ENCODE peak calls at places on chromosome 7, in five cellular contexts. Y is pancreas, T is epithelial cell of esophagus, B is mammary epithelial cell, X is MM.1S. W is an unnamed sample.

GRCh38 chr7:138979988-138980574 is 1.1 kb downstream of the KIAA1549 start:
- DNase-seq in X (no peak), T (peak), B (peak), Y (no peak), W (no peak)

GRCh38 chr7:155231941-155232340 is 65.7 kb upstream of the INSIG1 start:
- DNase-seq in Y (no peak), B (no peak), T (no peak), X (no peak), W (no peak)

GRCh38 chr7:157718303-157719007 is 381.7 kb downstream of the DNAJB6 start:
- DNase-seq in B (no peak), Y (peak), X (no peak), T (no peak), W (no peak)

GRCh38 chr7:73822319-73823173 is 8.2 kb upstream of the CLDN4 start:
- DNase-seq in B (peak), X (no peak), Y (peak), T (peak), W (no peak)

GRCh38 chr7:16026253-16027020 is 340.0 kb upstream of the MEOX2 start:
- DNase-seq in X (no peak), B (no peak), Y (no peak), T (peak), W (no peak)

GRCh38 chr7:138656952-138657351 is 44.2 kb downstream of the SVOPL start:
- DNase-seq in T (no peak), B (no peak), X (no peak), Y (no peak), W (no peak)

GRCh38 chr7:51249187-51249945 is 67.2 kb downstream of the COBL start:
- DNase-seq in Y (no peak), X (no peak), T (peak), B (peak), W (no peak)

GRCh38 chr7:22700559-22701002 is 26.4 kb upstream of the IL6 start:
- DNase-seq in X (no peak), B (no peak), Y (no peak), T (no peak), W (no peak)

GRCh38 chr7:55246181-55246580 is 119.0 kb upstream of the LANCL2 start:
- DNase-seq in Y (no peak), T (peak), B (no peak), X (no peak), W (no peak)

GRCh38 chr7:11212080-11212711 is 238.5 kb downstream of the PHF14 start:
- DNase-seq in X (peak), T (peak), Y (no peak), B (peak), W (no peak)

GRCh38 chr7:140673063-140673769 is 471 bp downstream of the ADCK2 start:
- DNase-seq in B (peak), X (peak), Y (peak), T (peak), W (peak)

GRCh38 chr7:79820387-79820786 is 314.2 kb upstream of the GNAI1 start:
- DNase-seq in Y (no peak), X (no peak), B (peak), T (no peak), W (no peak)

GRCh38 chr7:132865766-132866531 is 215.9 kb downstream of the CHCHD3 start:
- DNase-seq in X (no peak), Y (no peak), B (no peak), T (peak), W (no peak)

GRCh38 chr7:43756368-43757072 is 2.0 kb upstream of the BLVRA start:
- DNase-seq in T (peak), Y (no peak), B (peak), X (peak), W (no peak)

GRCh38 chr7:131124867-131125266 is 202.8 kb upstream of the MKLN1 start:
- DNase-seq in Y (no peak), X (no peak), B (no peak), T (no peak), W (no peak)

GRCh38 chr7:79507161-79507560 is 53.7 kb upstream of the MAGI2 start:
- DNase-seq in T (no peak), B (no peak), Y (no peak), X (no peak), W (no peak)

GRCh38 chr7:90552521-90552920 is 43.6 kb upstream of the CDK14 start:
- DNase-seq in B (peak), Y (no peak), X (no peak), T (peak), W (no peak)

GRCh38 chr7:70303309-70303708 is 705.0 kb downstream of the AUTS2 start:
- DNase-seq in B (no peak), T (no peak), X (peak), Y (no peak), W (no peak)

GRCh38 chr7:118195837-118196474 is 12.0 kb downstream of the LSM8 start:
- DNase-seq in T (peak), Y (no peak), B (peak), X (peak), W (peak)

GRCh38 chr7:44348300-44348699 is 22.9 kb upstream of the CAMK2B start:
- DNase-seq in T (peak), Y (no peak), X (no peak), B (no peak), W (no peak)

GRCh38 chr7:90645784-90646183 is 49.7 kb downstream of the CDK14 start:
- DNase-seq in T (no peak), B (no peak), Y (no peak), X (no peak), W (no peak)

GRCh38 chr7:50359995-50360925 is 55.7 kb downstream of the IKZF1 start:
- DNase-seq in B (no peak), T (no peak), X (no peak), Y (no peak), W (no peak)

GRCh38 chr7:64562246-64562620 is 638 bp downstream of the ZNF680 start:
- DNase-seq in T (no peak), Y (no peak), B (no peak), X (no peak), W (no peak)

GRCh38 chr7:139691253-139691781 is 86.5 kb downstream of the HIPK2 start:
- DNase-seq in B (no peak), T (no peak), Y (peak), X (no peak), W (no peak)

GRCh38 chr7:120743128-120743527 is 114.8 kb downstream of the TSPAN12 start:
- DNase-seq in B (no peak), X (no peak), T (peak), Y (no peak), W (no peak)

GRCh38 chr7:80900583-80901576 is 18.0 kb downstream of the SEMA3C start:
- DNase-seq in B (peak), T (peak), Y (no peak), X (no peak), W (no peak)

GRCh38 chr7:73577627-73578341 is 595 bp downstream of the TBL2 start:
- DNase-seq in Y (no peak), X (peak), T (peak), B (no peak), W (no peak)

DNA sequence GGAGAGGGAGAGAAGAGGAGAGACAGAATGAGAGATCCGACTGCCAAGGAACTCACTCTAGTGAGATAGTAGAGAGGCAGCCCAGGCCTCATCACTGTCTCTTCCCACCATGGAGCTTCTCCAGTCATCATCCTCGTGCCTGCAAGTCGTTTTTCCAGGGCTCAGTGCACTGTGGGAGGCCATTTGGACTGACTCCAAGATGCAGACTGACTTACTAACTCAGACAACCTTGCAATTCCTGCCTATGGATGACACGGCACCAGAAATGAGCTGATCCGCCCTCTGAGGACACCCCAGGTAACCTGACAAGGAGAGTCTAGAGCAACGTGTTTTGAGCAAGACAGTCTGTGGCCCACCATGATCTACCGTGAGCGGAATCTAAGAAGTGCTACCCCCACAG is 154.9 kb downstream of the GLI3 start:
- DNase-seq in Y (no peak), T (peak), X (no peak), B (peak), W (no peak)
- H3K4me3 ChIP-seq in Y (no peak), T (no peak), X (no peak), B (no peak), W (no peak)

GRCh38 chr7:148481147-148481526 is 109.4 kb upstream of the C7orf33 start:
- DNase-seq in Y (no peak), B (no peak), T (no peak), X (no peak), W (no peak)
- H3K4me3 ChIP-seq in Y (no peak), B (no peak), T (no peak), X (no peak), W (no peak)

GRCh38 chr7:135974667-135975066 is 2.5 kb downstream of the MTPN start:
- DNase-seq in T (no peak), Y (no peak), X (peak), B (no peak), W (peak)
- H3K4me3 ChIP-seq in T (no peak), Y (no peak), X (peak), B (no peak), W (peak)

DNA sequence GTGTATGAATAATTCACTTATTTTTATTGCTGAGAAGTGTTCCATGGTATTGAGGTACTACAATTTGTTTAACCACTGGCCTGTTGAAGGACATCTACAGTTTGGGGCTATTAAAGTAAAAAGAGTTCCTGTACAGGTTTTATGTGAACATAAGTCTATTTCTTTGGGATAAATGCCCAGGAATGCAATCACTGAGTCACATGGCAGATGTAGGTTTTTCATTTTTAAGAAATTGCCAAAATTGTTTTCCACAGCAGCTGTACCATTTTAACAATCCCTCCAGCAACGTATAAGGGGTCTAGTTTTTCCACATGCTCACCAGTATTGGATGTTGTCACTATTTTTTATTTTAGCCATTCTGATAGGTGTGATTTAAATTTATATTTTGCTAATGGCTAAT is 243.9 kb downstream of the TNS3 start:
- DNase-seq in T (no peak), Y (no peak), X (no peak), B (no peak), W (no peak)
- H3K4me3 ChIP-seq in T (no peak), Y (no peak), X (no peak), B (no peak), W (no peak)

DNA sequence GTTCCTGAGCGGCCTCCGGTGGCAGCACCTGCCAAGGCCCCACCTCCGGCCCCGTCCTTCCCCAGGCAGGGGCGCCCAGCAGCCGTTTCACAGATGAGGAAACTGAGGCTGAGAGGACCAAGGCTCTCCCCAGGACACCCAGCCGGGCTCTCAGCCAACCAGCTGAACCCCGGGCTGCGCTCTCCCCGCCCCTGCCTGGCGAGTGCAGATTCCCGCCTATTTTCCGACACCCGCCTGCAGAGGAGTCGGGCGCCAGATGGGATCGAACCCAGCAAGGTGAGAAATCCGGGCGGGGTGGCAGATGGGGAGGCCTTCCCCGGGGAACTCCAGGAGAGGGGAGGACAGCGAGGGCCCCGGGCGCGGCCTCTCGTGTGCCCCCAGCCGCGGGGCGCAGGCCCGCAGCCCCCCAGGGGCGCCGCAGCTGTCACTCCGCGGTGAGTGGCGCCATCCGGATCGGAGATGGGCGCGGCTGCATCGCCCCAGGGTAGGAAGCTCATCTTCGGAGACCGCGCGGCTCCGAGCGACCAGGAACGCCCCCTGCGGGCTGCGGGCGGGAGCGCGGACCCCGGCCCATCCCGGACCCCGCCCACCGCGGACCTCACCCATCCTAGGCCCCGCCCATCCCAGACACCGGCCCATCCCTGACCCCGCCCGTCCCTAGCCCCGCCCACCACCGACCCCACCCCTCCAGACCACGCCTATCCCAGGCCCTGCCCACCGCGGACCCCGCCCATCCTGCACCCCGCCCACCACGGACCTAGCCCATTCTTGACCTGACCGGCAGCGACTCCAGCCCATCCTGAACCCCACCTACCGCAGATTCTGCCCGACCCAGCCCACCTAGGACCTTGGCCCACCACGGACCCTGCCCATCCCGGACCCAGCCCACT is 90.3 kb downstream of the MICALL2 start:
- DNase-seq in X (no peak), Y (no peak), T (no peak), B (no peak), W (peak)
- H3K4me3 ChIP-seq in X (no peak), Y (no peak), T (no peak), B (no peak), W (no peak)

GRCh38 chr7:3591944-3592343 is 290.9 kb downstream of the SDK1 start:
- DNase-seq in Y (no peak), T (no peak), X (no peak), B (no peak), W (no peak)

GRCh38 chr7:3598855-3599254 is 297.8 kb downstream of the SDK1 start:
- DNase-seq in X (no peak), B (no peak), T (no peak), Y (no peak), W (no peak)

GRCh38 chr7:3592438-3593134 is 291.5 kb downstream of the SDK1 start:
- DNase-seq in X (no peak), T (no peak), B (no peak), Y (no peak), W (no peak)

DNA sequence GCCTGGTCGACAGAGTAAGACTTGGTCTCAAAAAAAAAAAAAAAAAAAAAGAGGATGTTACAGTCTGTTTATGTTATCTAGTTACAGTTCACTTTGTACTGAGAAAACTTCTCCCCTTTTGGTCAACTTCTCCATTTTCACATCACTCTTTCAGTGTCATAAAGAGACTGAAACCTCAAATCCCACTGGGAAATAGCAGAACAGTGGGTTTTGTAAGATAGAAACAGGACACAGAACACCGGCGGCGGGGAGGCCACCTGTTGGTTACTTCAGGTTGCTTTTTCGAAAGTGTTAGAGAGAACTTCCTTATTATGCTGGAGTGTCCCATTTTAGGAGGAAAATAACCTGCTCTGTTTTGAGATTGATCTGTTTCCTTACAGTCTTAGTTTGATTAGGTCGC is 296.2 kb downstream of the SDK1 start:
- DNase-seq in B (no peak), X (no peak), T (no peak), Y (no peak), W (peak)
- H3K4me3 ChIP-seq in B (no peak), X (no peak), T (no peak), Y (no peak), W (no peak)

GRCh38 chr7:106283501-106283830 is 1.3 kb downstream of the NAMPT start:
- DNase-seq in B (no peak), T (no peak), X (no peak), Y (no peak), W (no peak)
- H3K4me3 ChIP-seq in B (peak), T (peak), X (peak), Y (no peak), W (peak)

W was measured in GM06990.